ENCODE peak calls at places on chromosomes 1 and 21, in seven cellular contexts. H is hepatocyte, T is GM23248, Q is neural progenitor cell, J is GM23338, G is MM.1S, U is HCT116. K is an unnamed sample.

GRCh38 chr1:162397039-162397448 is 14.9 kb downstream of the SH2D1B start:
- DNase-seq in H (no peak), T (peak; percentile 76), Q (no peak), J (no peak), G (no peak), U (no peak), K (no peak)

GRCh38 chr1:236502579-236502971 is 21.2 kb upstream of the LGALS8 start:
- DNase-seq in H (peak; percentile 48), T (peak; percentile 28), Q (no peak), J (peak; percentile 17), G (no peak), U (no peak), K (peak; percentile 73)

GRCh38 chr21:45590726-45591618 is 48.7 kb upstream of the SLC19A1 start:
- DNase-seq in H (no peak), T (peak; percentile 49), Q (no peak), J (peak; percentile 54), G (no peak), U (no peak), K (peak; percentile 19)

GRCh38 chr1:185567006-185567405 is 167.2 kb upstream of the HMCN1 start:
- DNase-seq in H (peak; percentile 43), T (peak; percentile 82), Q (no peak), J (no peak), G (peak; percentile 65), U (peak; percentile 13), K (peak; percentile 44)

GRCh38 chr1:218717611-218718010 is 372.5 kb downstream of the TGFB2 start:
- DNase-seq in H (no peak), T (peak; percentile 41), Q (no peak), J (no peak), G (no peak), U (no peak), K (no peak)

GRCh38 chr1:208717490-208717889 is 473.3 kb upstream of the PLXNA2 start:
- DNase-seq in H (no peak), T (no peak), Q (peak; percentile 18), J (no peak), G (no peak), U (no peak), K (no peak)

GRCh38 chr1:5981009-5981380 is 11.2 kb downstream of the NPHP4 start:
- DNase-seq in H (no peak), T (no peak), Q (no peak), J (no peak), G (no peak), U (no peak), K (no peak)

GRCh38 chr1:59367269-59368006 is 70.5 kb downstream of the FGGY start:
- DNase-seq in H (peak; percentile 58), T (peak; percentile 93), Q (peak; percentile 34), J (no peak), G (no peak), U (no peak), K (no peak)

GRCh38 chr1:95409901-95410300 is 175.9 kb downstream of the RWDD3 start:
- DNase-seq in H (no peak), T (no peak), Q (no peak), J (no peak), G (no peak), U (no peak), K (no peak)

GRCh38 chr1:151553659-151554058 is 13.6 kb downstream of the TUFT1 start:
- DNase-seq in H (no peak), T (peak; percentile 44), Q (no peak), J (no peak), G (no peak), U (no peak), K (peak; percentile 48)

GRCh38 chr1:227317541-227318002 is 720 bp downstream of the CDC42BPA start:
- DNase-seq in H (peak; percentile 77), T (peak; percentile 79), Q (peak; percentile 80), J (peak; percentile 82), G (peak; percentile 47), U (no peak), K (peak; percentile 80)

GRCh38 chr1:1361982-1362423 is 3.6 kb upstream of the MXRA8 start:
- DNase-seq in H (peak; percentile 78), T (peak; percentile 95), Q (no peak), J (peak; percentile 62), G (no peak), U (no peak), K (no peak)

GRCh38 chr1:152912900-152913299 is 4.6 kb downstream of the IVL start:
- DNase-seq in H (no peak), T (no peak), Q (no peak), J (no peak), G (no peak), U (no peak), K (no peak)

GRCh38 chr1:29033829-29034466 is 89.8 kb downstream of the TMEM200B start:
- DNase-seq in H (peak; percentile 44), T (peak; percentile 67), Q (peak; percentile 27), J (peak; percentile 58), G (peak; percentile 44), U (peak; percentile 24), K (peak; percentile 66)

GRCh38 chr1:234863596-234863995 is 253.6 kb upstream of the IRF2BP2 start:
- DNase-seq in H (no peak), T (peak; percentile 90), Q (no peak), J (no peak), G (no peak), U (no peak), K (peak; percentile 36)

GRCh38 chr1:40593449-40594186 is 62.2 kb downstream of the ZNF684 start:
- DNase-seq in H (no peak), T (no peak), Q (no peak), J (no peak), G (no peak), U (no peak), K (no peak)

GRCh38 chr21:44854664-44855446 is 18.6 kb downstream of the PTTG1IP start:
- DNase-seq in H (no peak), T (no peak), Q (no peak), J (no peak), G (peak; percentile 2), U (no peak), K (no peak)

GRCh38 chr21:29557200-29557599 is 258.5 kb downstream of the BACH1 start:
- DNase-seq in H (no peak), T (no peak), Q (no peak), J (no peak), G (no peak), U (no peak), K (no peak)

GRCh38 chr1:54338479-54338878 is 67.7 kb downstream of the SSBP3 start:
- DNase-seq in H (no peak), T (no peak), Q (no peak), J (no peak), G (no peak), U (no peak), K (no peak)
- H4K20me1 ChIP-seq in H (peaks cover 15% of the 10 kb centered on the region), T (no peaks in the 10 kb centered on the region), Q (peaks cover 100% of the 10 kb centered on the region), J (peaks cover 12% of the 10 kb centered on the region), G (no peaks in the 10 kb centered on the region), U (no peaks in the 10 kb centered on the region), K (no peaks in the 10 kb centered on the region)

DNA sequence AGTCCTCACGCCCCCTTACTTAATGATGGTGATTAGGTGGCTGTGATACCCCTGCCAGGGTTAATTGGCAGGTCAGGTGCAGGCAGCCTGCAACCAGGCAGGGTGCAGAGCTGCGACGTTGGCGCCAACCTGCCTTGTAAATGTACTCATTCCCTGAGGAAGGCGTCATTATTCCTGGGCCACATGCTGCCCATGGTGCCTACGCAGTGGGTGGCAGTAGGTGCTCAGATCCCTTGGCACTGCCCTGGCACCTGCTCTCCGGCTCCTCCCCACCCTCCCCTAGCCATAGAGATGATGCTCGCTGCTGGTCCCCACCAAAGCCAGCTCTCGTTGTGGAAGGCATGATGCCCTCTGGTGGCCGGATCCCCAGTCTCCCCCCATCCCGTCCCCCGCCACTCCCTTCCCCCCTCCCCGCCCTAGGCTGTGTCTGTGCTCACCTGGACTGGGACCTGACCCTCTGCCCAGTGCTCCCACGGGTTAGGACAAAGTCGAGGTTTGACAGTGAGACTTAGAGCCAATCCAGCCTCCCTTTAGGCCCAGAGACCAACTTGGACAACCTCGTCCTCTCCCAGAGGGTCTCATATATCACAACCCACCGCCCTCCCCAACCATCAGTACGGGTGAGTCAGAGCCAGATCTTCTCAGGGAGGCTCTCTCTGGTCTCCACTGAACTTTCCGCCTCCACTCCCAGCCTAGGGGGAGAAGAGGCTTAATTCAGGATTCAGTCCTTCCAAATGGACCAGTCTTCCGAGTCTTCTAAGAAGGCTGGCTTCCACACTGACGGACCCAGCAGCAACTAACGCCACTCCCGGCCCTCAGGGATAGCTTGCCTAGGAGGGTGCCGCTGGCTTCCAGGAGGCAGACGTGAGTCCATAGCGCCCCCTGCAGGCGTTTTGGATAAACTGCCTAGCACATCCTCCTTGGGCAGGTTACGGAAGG is 5.7 kb downstream of the KRTCAP2 start:
- DNase-seq in H (peak; percentile 94), T (peak; percentile 86), Q (peak; percentile 96), J (peak; percentile 97), G (peak; percentile 93), U (peak; percentile 89), K (peak; percentile 94)
- TF ChIP-seq EZH2 in H (no peak), T (no peak), Q (no peak), J (no peak), G (no peak), U (no peak), K (no peak)

GRCh38 chr1:67588186-67588865 is 96.7 kb upstream of the GADD45A start:
- DNase-seq in H (no peak), T (no peak), Q (no peak), J (no peak), G (no peak), U (no peak), K (no peak)

GRCh38 chr1:67594764-67595163 is 90.2 kb upstream of the GADD45A start:
- DNase-seq in H (no peak), T (no peak), Q (no peak), J (no peak), G (no peak), U (no peak), K (no peak)

GRCh38 chr1:67586596-67586995 is 98.4 kb upstream of the GADD45A start:
- DNase-seq in H (no peak), T (peak; percentile 87), Q (no peak), J (no peak), G (no peak), U (no peak), K (no peak)

GRCh38 chr1:67589519-67590233 is 95.3 kb upstream of the GADD45A start:
- DNase-seq in H (no peak), T (no peak), Q (no peak), J (no peak), G (no peak), U (no peak), K (no peak)

DNA sequence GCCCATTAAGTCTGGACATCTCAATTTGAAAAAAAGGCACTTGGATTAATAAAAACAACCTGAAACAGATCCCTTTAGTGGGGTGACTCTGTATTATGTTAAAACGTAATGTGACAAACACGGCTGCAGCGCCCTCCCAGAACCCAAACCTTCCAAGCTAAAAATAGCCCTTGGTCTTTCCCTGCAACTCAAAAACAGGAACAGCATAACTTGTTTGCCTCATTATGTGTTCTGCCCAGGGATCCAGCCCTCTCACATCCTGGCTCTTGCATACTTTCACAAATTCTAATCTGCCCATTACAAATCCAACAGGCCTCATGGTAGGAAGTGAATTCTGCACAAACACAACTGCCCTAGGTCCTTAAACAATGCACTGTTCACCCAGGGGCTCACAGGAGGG is 94.7 kb upstream of the GADD45A start:
- DNase-seq in H (no peak), T (peak; percentile 54), Q (no peak), J (no peak), G (no peak), U (no peak), K (no peak)
- TF ChIP-seq EZH2phosphoT487 in H (no peak), T (no peak), Q (no peak), J (no peak), G (no peak), U (no peak), K (no peak)

GRCh38 chr1:19477284-19478240 is 7.8 kb downstream of the CAPZB start:
- DNase-seq in H (no peak), T (no peak), Q (no peak), J (no peak), G (no peak), U (no peak), K (no peak)
- H4K20me1 ChIP-seq in H (peaks cover 95% of the 10 kb centered on the region), T (peaks cover 63% of the 10 kb centered on the region), Q (peaks cover 97% of the 10 kb centered on the region), J (peaks cover 85% of the 10 kb centered on the region), G (peaks cover 17% of the 10 kb centered on the region), U (peaks cover 11% of the 10 kb centered on the region), K (peaks cover 81% of the 10 kb centered on the region)

K was measured in PC-3.